ENCODE peak calls at places on chromosomes 4 and X, in eight cellular contexts. One of them, this sample, is unnamed.

GRCh38 chrX:44228621-44229020 is 114.9 kb downstream of the EFHC2 start:
- DNase-seq in omental fat pad: no peak
- DNase-seq in ELR: no peak
- DNase-seq in LoVo: no peak
- DNase-seq in NCI-H460: no peak
- DNase-seq in GM13977: no peak
- DNase-seq in EH: no peak
- DNase-seq in Kasumi-1: peak
- DNase-seq in this sample: no peak

GRCh38 chrX:153970398-153971123 is 1.1 kb downstream of the HCFC1 start:
- DNase-seq in omental fat pad: no peak
- DNase-seq in ELR: peak
- DNase-seq in LoVo: no peak
- DNase-seq in NCI-H460: peak
- DNase-seq in GM13977: peak
- DNase-seq in EH: peak
- DNase-seq in Kasumi-1: peak
- DNase-seq in this sample: peak

GRCh38 chr4:55866973-55867574 is 13.6 kb downstream of the EXOC1 start:
- DNase-seq in omental fat pad: no peak
- DNase-seq in ELR: peak
- DNase-seq in LoVo: peak
- DNase-seq in NCI-H460: peak
- DNase-seq in GM13977: peak
- DNase-seq in EH: peak
- DNase-seq in Kasumi-1: peak
- DNase-seq in this sample: peak

GRCh38 chrX:8783100-8784098 is 17.8 kb downstream of the FAM9A start:
- DNase-seq in omental fat pad: no peak
- DNase-seq in ELR: no peak
- DNase-seq in LoVo: no peak
- DNase-seq in NCI-H460: no peak
- DNase-seq in GM13977: peak
- DNase-seq in EH: no peak
- DNase-seq in Kasumi-1: no peak
- DNase-seq in this sample: peak

GRCh38 chrX:39372126-39372525 is 570.9 kb downstream of the MID1IP1 start:
- DNase-seq in omental fat pad: no peak
- DNase-seq in ELR: no peak
- DNase-seq in LoVo: no peak
- DNase-seq in NCI-H460: no peak
- DNase-seq in GM13977: no peak
- DNase-seq in EH: no peak
- DNase-seq in Kasumi-1: no peak
- DNase-seq in this sample: no peak

GRCh38 chrX:138378876-138379275 is 332.6 kb downstream of the FGF13 start:
- DNase-seq in omental fat pad: no peak
- DNase-seq in ELR: no peak
- DNase-seq in LoVo: no peak
- DNase-seq in NCI-H460: no peak
- DNase-seq in GM13977: no peak
- DNase-seq in EH: no peak
- DNase-seq in Kasumi-1: no peak
- DNase-seq in this sample: no peak

GRCh38 chrX:15911729-15912550 is 57.3 kb upstream of the AP1S2 start:
- DNase-seq in omental fat pad: no peak
- DNase-seq in ELR: no peak
- DNase-seq in LoVo: no peak
- DNase-seq in NCI-H460: no peak
- DNase-seq in GM13977: peak
- DNase-seq in EH: no peak
- DNase-seq in Kasumi-1: peak
- DNase-seq in this sample: peak

GRCh38 chr4:78691333-78691732 is 84.8 kb upstream of the BMP2K start:
- DNase-seq in omental fat pad: no peak
- DNase-seq in ELR: no peak
- DNase-seq in LoVo: no peak
- DNase-seq in NCI-H460: no peak
- DNase-seq in GM13977: no peak
- DNase-seq in EH: peak
- DNase-seq in Kasumi-1: peak
- DNase-seq in this sample: peak

GRCh38 chr4:66562276-66562806 is 892.1 kb upstream of the EPHA5 start:
- DNase-seq in omental fat pad: no peak
- DNase-seq in ELR: no peak
- DNase-seq in LoVo: no peak
- DNase-seq in NCI-H460: no peak
- DNase-seq in GM13977: no peak
- DNase-seq in EH: peak
- DNase-seq in Kasumi-1: no peak
- DNase-seq in this sample: no peak

GRCh38 chr4:40572692-40573287 is 56.9 kb downstream of the RBM47 start:
- DNase-seq in omental fat pad: no peak
- DNase-seq in ELR: no peak
- DNase-seq in LoVo: no peak
- DNase-seq in NCI-H460: no peak
- DNase-seq in GM13977: no peak
- DNase-seq in EH: no peak
- DNase-seq in Kasumi-1: no peak
- DNase-seq in this sample: no peak

GRCh38 chr4:187354740-187355139 is 631.1 kb upstream of the FAT1 start:
- DNase-seq in omental fat pad: no peak
- DNase-seq in ELR: no peak
- DNase-seq in LoVo: no peak
- DNase-seq in NCI-H460: no peak
- DNase-seq in GM13977: no peak
- DNase-seq in EH: no peak
- DNase-seq in Kasumi-1: no peak
- DNase-seq in this sample: no peak

GRCh38 chr4:91025240-91026173 is 898.3 kb downstream of the CCSER1 start:
- DNase-seq in omental fat pad: no peak
- DNase-seq in ELR: no peak
- DNase-seq in LoVo: no peak
- DNase-seq in NCI-H460: no peak
- DNase-seq in GM13977: no peak
- DNase-seq in EH: no peak
- DNase-seq in Kasumi-1: no peak
- DNase-seq in this sample: no peak

GRCh38 chrX:144896323-144896722 is 351.0 kb upstream of the SPANXN1 start:
- DNase-seq in omental fat pad: no peak
- DNase-seq in ELR: peak
- DNase-seq in LoVo: no peak
- DNase-seq in NCI-H460: no peak
- DNase-seq in GM13977: no peak
- DNase-seq in EH: no peak
- DNase-seq in Kasumi-1: peak
- DNase-seq in this sample: peak

GRCh38 chr4:1400191-1400805 is 5.9 kb downstream of the NKX1-1 start:
- DNase-seq in omental fat pad: no peak
- DNase-seq in ELR: no peak
- DNase-seq in LoVo: no peak
- DNase-seq in NCI-H460: no peak
- DNase-seq in GM13977: peak
- DNase-seq in EH: no peak
- DNase-seq in Kasumi-1: no peak
- DNase-seq in this sample: no peak

This sample was measured in fibroblast of mammary gland.